ENCODE peak calls at places on chromosomes 5 and 9, in ten cellular contexts. One of them, this sample, is unnamed.

GRCh38 chr9:4667681-4668080 is 1.4 kb upstream of the SPATA6L start:
- DNase-seq in HuH-7: no peak
- DNase-seq in DND-41: no peak
- DNase-seq in fibroblast of pulmonary artery: no peak
- DNase-seq in IMR-90: no peak
- DNase-seq in fibroblast of mammary gland: no peak
- DNase-seq in ovary: no peak
- DNase-seq in effector CD4-positive, alpha-beta T cell: no peak
- DNase-seq in CD4-positive, alpha-beta T cell: peak
- DNase-seq in activated naive CD4-positive, alpha-beta T cell: no peak
- DNase-seq in this sample: no peak

GRCh38 chr9:88534456-88535225 is at the start of gene NXNL2:
- DNase-seq in HuH-7: peak
- DNase-seq in DND-41: no peak
- DNase-seq in fibroblast of pulmonary artery: peak
- DNase-seq in IMR-90: peak
- DNase-seq in fibroblast of mammary gland: peak
- DNase-seq in ovary: peak
- DNase-seq in effector CD4-positive, alpha-beta T cell: no peak
- DNase-seq in CD4-positive, alpha-beta T cell: peak
- DNase-seq in activated naive CD4-positive, alpha-beta T cell: peak
- DNase-seq in this sample: peak

GRCh38 chr9:115374724-115375268 is 256.8 kb upstream of the TNC start:
- DNase-seq in HuH-7: no peak
- DNase-seq in DND-41: no peak
- DNase-seq in fibroblast of pulmonary artery: no peak
- DNase-seq in IMR-90: no peak
- DNase-seq in fibroblast of mammary gland: no peak
- DNase-seq in ovary: no peak
- DNase-seq in effector CD4-positive, alpha-beta T cell: no peak
- DNase-seq in CD4-positive, alpha-beta T cell: no peak
- DNase-seq in activated naive CD4-positive, alpha-beta T cell: no peak
- DNase-seq in this sample: no peak

GRCh38 chr5:119327018-119327417 is 28.8 kb upstream of the TNFAIP8 start:
- DNase-seq in HuH-7: no peak
- DNase-seq in DND-41: no peak
- DNase-seq in fibroblast of pulmonary artery: peak
- DNase-seq in IMR-90: peak
- DNase-seq in fibroblast of mammary gland: peak
- DNase-seq in ovary: no peak
- DNase-seq in effector CD4-positive, alpha-beta T cell: no peak
- DNase-seq in CD4-positive, alpha-beta T cell: no peak
- DNase-seq in activated naive CD4-positive, alpha-beta T cell: no peak
- DNase-seq in this sample: no peak

GRCh38 chr5:141782991-141783598 is 95.1 kb downstream of the PCDH1 start:
- DNase-seq in HuH-7: no peak
- DNase-seq in DND-41: no peak
- DNase-seq in fibroblast of pulmonary artery: no peak
- DNase-seq in IMR-90: no peak
- DNase-seq in fibroblast of mammary gland: no peak
- DNase-seq in ovary: no peak
- DNase-seq in effector CD4-positive, alpha-beta T cell: no peak
- DNase-seq in CD4-positive, alpha-beta T cell: no peak
- DNase-seq in activated naive CD4-positive, alpha-beta T cell: no peak
- DNase-seq in this sample: no peak

GRCh38 chr9:14935917-14936316 is 25.7 kb upstream of the FREM1 start:
- DNase-seq in HuH-7: no peak
- DNase-seq in DND-41: no peak
- DNase-seq in fibroblast of pulmonary artery: no peak
- DNase-seq in IMR-90: no peak
- DNase-seq in fibroblast of mammary gland: no peak
- DNase-seq in ovary: no peak
- DNase-seq in effector CD4-positive, alpha-beta T cell: no peak
- DNase-seq in CD4-positive, alpha-beta T cell: no peak
- DNase-seq in activated naive CD4-positive, alpha-beta T cell: no peak
- DNase-seq in this sample: no peak

GRCh38 chr5:132274050-132274869 is 16.8 kb downstream of the PDLIM4 start:
- DNase-seq in HuH-7: no peak
- DNase-seq in DND-41: no peak
- DNase-seq in fibroblast of pulmonary artery: no peak
- DNase-seq in IMR-90: no peak
- DNase-seq in fibroblast of mammary gland: no peak
- DNase-seq in ovary: no peak
- DNase-seq in effector CD4-positive, alpha-beta T cell: no peak
- DNase-seq in CD4-positive, alpha-beta T cell: no peak
- DNase-seq in activated naive CD4-positive, alpha-beta T cell: no peak
- DNase-seq in this sample: no peak

GRCh38 chr9:26954050-26954508 is 2.1 kb upstream of the IFT74 start:
- DNase-seq in HuH-7: no peak
- DNase-seq in DND-41: no peak
- DNase-seq in fibroblast of pulmonary artery: peak
- DNase-seq in IMR-90: peak
- DNase-seq in fibroblast of mammary gland: no peak
- DNase-seq in ovary: no peak
- DNase-seq in effector CD4-positive, alpha-beta T cell: no peak
- DNase-seq in CD4-positive, alpha-beta T cell: no peak
- DNase-seq in activated naive CD4-positive, alpha-beta T cell: no peak
- DNase-seq in this sample: no peak

This sample was measured in NCI-H146.